ENCODE peak calls at places on chromosomes 11 and 22, in ten cellular contexts. R, K, W, G, J, X, H, E, U and F are unnamed samples.
A peak's percentile ranks its signal among the peaks of the same experiment; 100 is the strongest.

GRCh38 chr11:124656759-124657627 is 16.5 kb downstream of the SIAE start:
- DNase-seq in U (no peak), R (no peak), G (no peak), X (no peak), H (no peak), J (no peak), E (no peak), W (no peak), K (no peak), F (no peak)

GRCh38 chr22:28019360-28019759 is 100.3 kb upstream of the PITPNB start:
- DNase-seq in X (no peak), W (no peak), J (no peak), R (peak; percentile 71), G (no peak), U (peak; percentile 20), K (no peak), H (no peak), E (peak; percentile 18), F (no peak)

GRCh38 chr22:44620129-44620840 is 81.7 kb upstream of the PRR5 start:
- DNase-seq in H (peak; percentile 60), E (peak; percentile 78), R (no peak), G (no peak), J (peak; percentile 22), X (peak; percentile 90), W (peak; percentile 67), U (peak; percentile 55), K (peak; percentile 41), F (peak; percentile 96)

GRCh38 chr11:125141686-125142535 is 22.6 kb upstream of the PKNOX2 start:
- DNase-seq in G (peak; percentile 75), U (peak; percentile 51), J (peak; percentile 46), R (no peak), H (peak; percentile 58), W (peak; percentile 70), E (peak; percentile 33), K (peak; percentile 64), X (peak; percentile 48), F (no peak)

GRCh38 chr11:55345306-55345705 is 2.3 kb downstream of the OR4A16 start:
- DNase-seq in K (no peak), G (no peak), W (no peak), X (no peak), U (no peak), J (no peak), H (no peak), E (no peak), R (no peak), F (no peak)

GRCh38 chr11:86444981-86445380 is 70.3 kb downstream of the CCDC81 start:
- DNase-seq in U (no peak), K (no peak), X (no peak), W (no peak), J (no peak), E (no peak), H (no peak), G (no peak), R (no peak), F (no peak)

GRCh38 chr11:1988667-1989317 is 8.8 kb downstream of the H19 start:
- DNase-seq in W (peak; percentile 2), E (peak; percentile 14), H (no peak), R (no peak), U (no peak), K (no peak), G (no peak), J (no peak), X (no peak), F (no peak)

GRCh38 chr11:129861702-129862107 is 33.7 kb downstream of the NFRKB start:
- DNase-seq in U (peak; percentile 89), X (no peak), W (no peak), J (peak; percentile 23), G (no peak), H (no peak), E (peak; percentile 59), R (peak; percentile 91), K (peak; percentile 82), F (no peak)

GRCh38 chr22:42035256-42035655 is 35.4 kb downstream of the NAGA start:
- DNase-seq in J (no peak), X (no peak), R (no peak), E (no peak), U (no peak), G (no peak), W (no peak), K (no peak), H (no peak), F (no peak)

GRCh38 chr11:69352181-69352580 is 58.2 kb downstream of the MYEOV start:
- DNase-seq in W (no peak), X (no peak), J (no peak), G (no peak), H (no peak), U (peak; percentile 4), R (peak; percentile 35), K (no peak), E (no peak), F (no peak)

GRCh38 chr11:94577841-94578240 is 10.7 kb downstream of the PIWIL4 start:
- DNase-seq in R (no peak), H (no peak), G (no peak), U (no peak), J (no peak), K (no peak), W (no peak), E (no peak), X (no peak), F (no peak)

GRCh38 chr22:37431811-37432707 is 4.8 kb upstream of the ELFN2 start:
- DNase-seq in J (peak; percentile 44), X (no peak), K (peak; percentile 79), W (no peak), R (peak; percentile 99), G (no peak), E (no peak), H (peak; percentile 44), U (no peak), F (peak; percentile 59)

GRCh38 chr11:1546536-1547466 is 25.3 kb downstream of the DUSP8 start:
- DNase-seq in H (peak; percentile 22), J (peak; percentile 45), U (peak; percentile 60), X (peak; percentile 53), E (peak; percentile 54), G (peak; percentile 77), R (no peak), W (peak; percentile 47), K (peak; percentile 74), F (no peak)